ENCODE peak calls at places on chromosomes 11 and 22, in six cellular contexts. One of them, this sample, is unnamed.

GRCh38 chr22:29382575-29383328 is 5.6 kb downstream of the AP1B1 start:
- ATAC-seq in A549: no peak
- ATAC-seq in HepG2: no peak
- ATAC-seq in GM12878: no peak
- ATAC-seq in upper lobe of left lung: peak; percentile 7
- ATAC-seq in K562: peak; percentile 74
- ATAC-seq in this sample: no peak

GRCh38 chr11:10778217-10778970 is 27.3 kb downstream of the CTR9 start:
- ATAC-seq in A549: no peak
- ATAC-seq in HepG2: no peak
- ATAC-seq in GM12878: no peak
- ATAC-seq in upper lobe of left lung: peak; percentile 86
- ATAC-seq in K562: no peak
- ATAC-seq in this sample: peak; percentile 82

GRCh38 chr11:61797263-61797944 is 4.7 kb downstream of the FEN1 start:
- ATAC-seq in A549: peak; percentile 44
- ATAC-seq in HepG2: peak; percentile 13
- ATAC-seq in GM12878: peak; percentile 49
- ATAC-seq in upper lobe of left lung: peak; percentile 62
- ATAC-seq in K562: peak; percentile 43
- ATAC-seq in this sample: peak; percentile 44

GRCh38 chr22:30575011-30575671 is 676 bp upstream of the GAL3ST1 start:
- ATAC-seq in A549: peak; percentile 2
- ATAC-seq in HepG2: peak; percentile 24
- ATAC-seq in GM12878: no peak
- ATAC-seq in upper lobe of left lung: peak; percentile 31
- ATAC-seq in K562: no peak
- ATAC-seq in this sample: peak; percentile 43

GRCh38 chr11:134272381-134273316 is 3.5 kb upstream of the GLB1L3 start:
- ATAC-seq in A549: no peak
- ATAC-seq in HepG2: peak; percentile 85
- ATAC-seq in GM12878: no peak
- ATAC-seq in upper lobe of left lung: no peak
- ATAC-seq in K562: peak; percentile 13
- ATAC-seq in this sample: peak; percentile 42

GRCh38 chr11:101435406-101435805 is 148.4 kb downstream of the TRPC6 start:
- ATAC-seq in A549: no peak
- ATAC-seq in HepG2: no peak
- ATAC-seq in GM12878: no peak
- ATAC-seq in upper lobe of left lung: no peak
- ATAC-seq in K562: no peak
- ATAC-seq in this sample: no peak

GRCh38 chr11:130979386-130979972 is 63.2 kb upstream of the SNX19 start:
- ATAC-seq in A549: peak; percentile 33
- ATAC-seq in HepG2: no peak
- ATAC-seq in GM12878: peak; percentile 33
- ATAC-seq in upper lobe of left lung: no peak
- ATAC-seq in K562: no peak
- ATAC-seq in this sample: no peak

GRCh38 chr11:11288972-11289616 is 64.0 kb downstream of the CSNK2A3 start:
- ATAC-seq in A549: no peak
- ATAC-seq in HepG2: no peak
- ATAC-seq in GM12878: no peak
- ATAC-seq in upper lobe of left lung: no peak
- ATAC-seq in K562: no peak
- ATAC-seq in this sample: no peak

GRCh38 chr11:119370486-119371046 is 10.9 kb downstream of the USP2 start:
- ATAC-seq in A549: no peak
- ATAC-seq in HepG2: peak; percentile 5
- ATAC-seq in GM12878: peak; percentile 60
- ATAC-seq in upper lobe of left lung: no peak
- ATAC-seq in K562: no peak
- ATAC-seq in this sample: no peak

DNA sequence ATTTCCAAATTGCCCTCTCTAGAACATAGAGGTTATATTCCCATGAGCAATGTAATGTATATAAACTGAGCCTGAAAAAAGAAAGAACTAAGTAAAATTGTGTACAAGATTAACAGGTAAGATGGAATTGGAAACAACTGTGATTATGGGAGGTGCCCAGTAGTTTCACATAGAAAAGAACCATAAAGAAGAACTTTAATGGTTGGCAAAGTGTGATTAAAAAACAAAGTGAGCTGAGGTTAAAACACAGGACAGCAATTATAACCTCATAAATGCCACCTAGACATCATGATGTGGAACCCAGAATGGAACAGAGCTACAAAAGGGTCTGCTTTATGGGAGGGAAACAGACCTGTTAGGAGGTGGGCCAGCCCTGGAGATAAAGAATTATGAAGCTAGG is 58.6 kb downstream of the CYB5R2 start:
- ATAC-seq in A549: no peak
- ATAC-seq in HepG2: no peak
- ATAC-seq in GM12878: no peak
- ATAC-seq in upper lobe of left lung: no peak
- ATAC-seq in K562: no peak
- ATAC-seq in this sample: no peak
- H3K4me1 ChIP-seq in A549: peaks cover 42% of the 10 kb centered on the region
- H3K4me1 ChIP-seq in HepG2: peaks cover 38% of the 10 kb centered on the region
- H3K4me1 ChIP-seq in GM12878: peaks cover 4% of the 10 kb centered on the region
- H3K4me1 ChIP-seq in upper lobe of left lung: no peaks in the 10 kb centered on the region
- H3K4me1 ChIP-seq in K562: no peaks in the 10 kb centered on the region
- H3K4me1 ChIP-seq in this sample: no peaks in the 10 kb centered on the region

DNA sequence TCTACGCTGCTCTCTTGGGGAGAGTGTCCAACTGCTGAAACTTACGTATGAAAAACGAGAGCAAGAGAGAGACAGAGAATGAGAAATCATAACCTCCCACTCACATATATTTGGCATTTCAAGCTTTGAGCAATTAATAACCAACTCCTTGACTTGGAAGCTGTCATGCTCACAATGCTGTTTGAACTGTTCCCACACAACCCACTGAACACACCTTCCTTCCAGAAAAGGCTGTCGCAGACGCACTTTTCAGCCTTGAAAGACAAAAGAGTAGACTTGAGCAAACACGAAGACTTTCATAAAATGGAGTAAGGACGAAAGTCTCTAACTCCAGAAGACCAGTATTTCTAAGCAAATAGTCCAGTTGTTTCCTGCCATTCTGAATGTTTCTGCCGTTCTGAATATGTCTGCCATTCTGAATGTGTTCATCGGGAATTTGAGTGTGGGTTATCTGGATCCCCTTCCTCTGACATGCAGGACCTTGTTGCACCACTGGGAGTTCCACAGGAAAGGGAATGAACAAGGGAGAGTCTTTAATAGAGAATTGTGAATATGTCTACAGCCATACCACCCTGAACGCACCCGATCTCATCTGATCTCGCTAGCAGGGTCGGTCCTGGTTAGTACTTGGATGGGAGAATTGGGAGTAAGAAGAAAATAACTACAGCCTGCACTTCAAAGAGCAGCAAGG is 86.2 kb upstream of the BARX2 start:
- ATAC-seq in A549: no peak
- ATAC-seq in HepG2: no peak
- ATAC-seq in GM12878: no peak
- ATAC-seq in upper lobe of left lung: no peak
- ATAC-seq in K562: no peak
- ATAC-seq in this sample: no peak
- TF ChIP-seq EP300 in A549: no peak
- TF ChIP-seq EP300 in HepG2: no peak
- TF ChIP-seq EP300 in GM12878: no peak
- TF ChIP-seq EP300 in upper lobe of left lung: no peak
- TF ChIP-seq EP300 in K562: no peak
- TF ChIP-seq EP300 in this sample: no peak

DNA sequence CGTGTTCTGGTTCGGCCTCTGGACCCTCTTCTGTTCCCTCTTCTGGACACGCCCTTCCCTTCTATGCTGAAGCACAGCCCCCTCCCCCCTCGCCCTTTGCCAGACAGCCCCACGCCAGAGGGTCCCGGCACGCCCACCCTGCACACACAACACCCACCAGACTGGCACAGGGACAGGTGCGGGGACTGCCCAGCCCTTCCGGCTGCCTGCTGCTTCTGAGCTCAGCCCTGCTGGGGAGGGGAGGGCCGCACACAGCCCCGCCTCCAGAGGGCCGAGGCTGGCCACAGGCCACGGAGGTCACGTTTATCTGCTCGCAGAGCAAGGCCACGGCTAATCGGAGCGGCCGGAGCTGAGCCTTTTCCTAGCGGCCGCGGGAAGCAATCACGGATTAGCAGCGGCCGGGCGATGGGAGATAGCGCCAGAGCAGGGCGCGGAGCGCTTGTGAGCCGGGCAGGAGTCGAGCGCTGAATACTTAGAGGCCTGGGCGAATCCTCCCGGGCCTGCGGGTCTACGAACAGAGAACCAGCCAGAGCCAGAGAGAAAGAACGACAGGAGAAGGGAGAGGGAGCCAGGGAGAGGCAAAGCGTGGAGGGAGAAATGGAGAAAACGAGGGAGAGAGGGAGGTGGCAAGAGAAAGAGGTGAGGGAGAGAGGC is 21.5 kb downstream of the OTUB1 start:
- ATAC-seq in A549: peak; percentile 82
- ATAC-seq in HepG2: peak; percentile 90
- ATAC-seq in GM12878: peak; percentile 61
- ATAC-seq in upper lobe of left lung: peak; percentile 95
- ATAC-seq in K562: peak; percentile 97
- ATAC-seq in this sample: peak; percentile 81
- TF ChIP-seq POLR2A in A549: no peak
- TF ChIP-seq POLR2A in HepG2: peak; percentile 70
- TF ChIP-seq POLR2A in GM12878: no peak
- TF ChIP-seq POLR2A in upper lobe of left lung: peak; percentile 34
- TF ChIP-seq POLR2A in K562: no peak
- TF ChIP-seq POLR2A in this sample: no peak

GRCh38 chr22:21571679-21572078 is 4.2 kb downstream of the UBE2L3 start:
- ATAC-seq in A549: no peak
- ATAC-seq in HepG2: no peak
- ATAC-seq in GM12878: no peak
- ATAC-seq in upper lobe of left lung: no peak
- ATAC-seq in K562: no peak
- ATAC-seq in this sample: no peak
- H3K4me1 ChIP-seq in A549: peaks cover 66% of the 10 kb centered on the region
- H3K4me1 ChIP-seq in HepG2: peaks cover 73% of the 10 kb centered on the region
- H3K4me1 ChIP-seq in GM12878: peaks cover 11% of the 10 kb centered on the region
- H3K4me1 ChIP-seq in upper lobe of left lung: peaks cover 49% of the 10 kb centered on the region
- H3K4me1 ChIP-seq in K562: peaks cover 62% of the 10 kb centered on the region
- H3K4me1 ChIP-seq in this sample: peaks cover 6% of the 10 kb centered on the region

DNA sequence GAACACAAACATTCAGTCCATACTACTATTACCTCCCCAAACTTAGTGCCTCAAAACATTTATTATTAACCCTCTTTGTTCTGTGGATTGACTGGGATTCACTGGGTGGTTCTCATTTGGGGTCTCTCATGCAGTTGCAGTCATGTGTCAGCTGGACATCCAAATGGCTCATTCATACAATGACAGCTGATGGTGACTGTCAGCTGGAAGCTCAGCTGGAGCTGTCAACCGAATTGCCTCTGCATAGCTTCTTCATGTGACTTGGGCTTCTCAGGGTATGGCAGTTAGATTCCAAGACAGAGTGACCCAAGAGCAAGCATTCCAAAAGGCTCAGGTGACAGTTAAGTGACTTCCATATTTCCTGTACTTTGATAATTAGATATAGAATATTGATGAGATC is 85.2 kb downstream of the CCDC34 start:
- ATAC-seq in A549: no peak
- ATAC-seq in HepG2: no peak
- ATAC-seq in GM12878: no peak
- ATAC-seq in upper lobe of left lung: no peak
- ATAC-seq in K562: no peak
- ATAC-seq in this sample: no peak
- TF ChIP-seq EP300 in A549: no peak
- TF ChIP-seq EP300 in HepG2: no peak
- TF ChIP-seq EP300 in GM12878: no peak
- TF ChIP-seq EP300 in upper lobe of left lung: no peak
- TF ChIP-seq EP300 in K562: no peak
- TF ChIP-seq EP300 in this sample: no peak

GRCh38 chr11:71484248-71485062 is 31.5 kb downstream of the NADSYN1 start:
- ATAC-seq in A549: no peak
- ATAC-seq in HepG2: no peak
- ATAC-seq in GM12878: no peak
- ATAC-seq in upper lobe of left lung: no peak
- ATAC-seq in K562: no peak
- ATAC-seq in this sample: no peak
- TF ChIP-seq POLR2A in A549: no peak
- TF ChIP-seq POLR2A in HepG2: no peak
- TF ChIP-seq POLR2A in GM12878: no peak
- TF ChIP-seq POLR2A in upper lobe of left lung: no peak
- TF ChIP-seq POLR2A in K562: no peak
- TF ChIP-seq POLR2A in this sample: no peak

This sample was measured in gastroesophageal sphincter.